ENCODE peak calls at places on chromosomes 13 and 19, in four cellular contexts. V is transverse colon, K is body of pancreas, L is GM12891. S is an unnamed sample.

GRCh38 chr13:105016266-105016665 is 1519.2 kb downstream of the EFNB2 start:
- DNase-seq in V (no peak), K (no peak), L (no peak), S (no peak)

GRCh38 chr13:33051632-33052031 is 35.4 kb downstream of the KL start:
- DNase-seq in V (no peak), K (no peak), L (no peak), S (no peak)

GRCh38 chr19:57068921-57069697 is 50.7 kb upstream of the USP29 start:
- DNase-seq in V (no peak), K (peak), L (no peak), S (peak)

GRCh38 chr19:44969437-44969836 is 14.3 kb downstream of the CLPTM1 start:
- DNase-seq in V (no peak), K (no peak), L (no peak), S (no peak)

GRCh38 chr19:3366761-3367571 is 583 bp downstream of the NFIC start:
- DNase-seq in V (peak), K (peak), L (no peak), S (no peak)

GRCh38 chr13:35086667-35087066 is 144.6 kb downstream of the NBEA start:
- DNase-seq in V (no peak), K (no peak), L (no peak), S (no peak)

GRCh38 chr13:90696656-90697055 is 650.8 kb upstream of the MIR17HG start:
- DNase-seq in V (no peak), K (no peak), L (no peak), S (no peak)

GRCh38 chr19:13459351-13459750 is 46.9 kb downstream of the CACNA1A start:
- DNase-seq in V (no peak), K (no peak), L (no peak), S (no peak)

GRCh38 chr13:106432636-106433035 is 102.8 kb downstream of the EFNB2 start:
- DNase-seq in V (no peak), K (no peak), L (no peak), S (no peak)

GRCh38 chr13:65856464-65856863 is 1373.7 kb downstream of the PCDH9 start:
- DNase-seq in V (no peak), K (no peak), L (no peak), S (no peak)

GRCh38 chr19:36152061-36152885 is at the start of gene COX7A1:
- DNase-seq in V (peak), K (peak), L (no peak), S (no peak)

GRCh38 chr13:43441916-43442315 is 344.9 kb downstream of the ENOX1 start:
- DNase-seq in V (no peak), K (no peak), L (no peak), S (no peak)

GRCh38 chr13:47287291-47287751 is 390.5 kb upstream of the HTR2A start:
- DNase-seq in V (no peak), K (no peak), L (no peak), S (no peak)

GRCh38 chr13:84896128-84896527 is 903.1 kb downstream of the SLITRK6 start:
- DNase-seq in V (peak), K (peak), L (peak), S (peak)

GRCh38 chr13:95300625-95301134 is 571 bp downstream of the ABCC4 start:
- DNase-seq in V (peak), K (peak), L (peak), S (peak)

GRCh38 chr19:38317104-38317612 is 1.4 kb upstream of the YIF1B start:
- DNase-seq in V (no peak), K (peak), L (no peak), S (peak)

GRCh38 chr19:7645656-7646425 is 8.9 kb downstream of the STXBP2 start:
- DNase-seq in V (no peak), K (no peak), L (no peak), S (no peak)
- TF ChIP-seq POLR2A in V (no peak), K (no peak), L (no peak), S (no peak)

GRCh38 chr13:22931576-22931975 is 249.2 kb upstream of the SGCG start:
- DNase-seq in V (no peak), K (no peak), L (no peak), S (no peak)

GRCh38 chr13:22929391-22930126 is 251.2 kb upstream of the SGCG start:
- DNase-seq in V (no peak), K (no peak), L (no peak), S (no peak)

GRCh38 chr13:22927008-22927393 is 253.8 kb upstream of the SGCG start:
- DNase-seq in V (no peak), K (no peak), L (peak), S (no peak)

GRCh38 chr13:22926176-22927007 is 254.4 kb upstream of the SGCG start:
- DNase-seq in V (peak), K (peak), L (peak), S (peak)
- TF ChIP-seq POLR2A in V (no peak), K (peak), L (no peak), S (no peak)

DNA sequence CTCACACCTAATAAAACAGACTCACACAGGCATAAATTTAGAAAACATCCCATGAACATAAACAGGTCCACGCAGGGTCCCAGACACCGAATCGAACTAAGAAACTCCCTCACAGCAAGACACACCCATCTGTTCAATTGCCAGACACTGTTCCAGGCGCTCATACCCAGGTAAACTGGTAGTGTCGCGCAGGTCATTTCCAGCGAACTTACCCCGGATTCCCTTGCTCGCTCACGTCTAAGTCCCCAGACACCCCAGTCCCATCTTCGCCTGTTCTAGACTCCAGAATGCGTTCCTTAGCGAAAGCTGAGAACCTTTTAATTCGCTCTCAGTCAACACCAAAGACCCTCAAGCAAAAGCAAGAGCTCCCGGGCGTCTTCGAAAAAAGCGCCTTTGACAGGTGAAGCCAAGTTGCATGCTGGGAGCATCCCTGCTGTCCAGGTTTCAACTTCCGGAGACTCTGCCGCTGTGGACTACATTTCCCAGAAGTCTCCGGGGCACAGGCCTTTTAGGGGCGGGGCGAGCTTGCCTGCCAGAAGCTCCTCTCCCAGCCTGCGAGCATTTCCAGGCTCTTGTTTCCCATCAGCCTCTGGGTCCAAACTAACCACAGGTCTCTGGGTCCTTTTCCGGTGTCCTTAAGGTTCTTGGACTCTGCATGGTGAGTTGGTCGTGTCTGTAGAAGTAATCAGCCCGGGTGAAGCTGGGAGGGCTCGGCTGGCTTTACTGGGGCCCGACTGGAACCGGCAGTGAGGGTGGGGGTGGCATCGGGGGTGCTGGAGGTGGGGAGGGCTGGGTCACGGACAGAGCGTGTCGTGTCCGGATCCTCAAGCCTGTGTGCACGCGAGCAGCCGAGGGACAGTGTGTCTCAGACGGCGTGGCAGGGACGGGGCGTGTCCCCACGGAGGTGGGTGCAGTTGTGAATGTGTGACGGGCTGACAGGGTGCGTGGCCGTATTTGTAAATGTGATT is at the start of gene ZNF283:
- DNase-seq in V (peak), K (peak), L (peak), S (peak)
- TF ChIP-seq POLR2A in V (no peak), K (peak), L (no peak), S (no peak)

GRCh38 chr19:49809155-49809986 is 3.7 kb downstream of the FUZ start:
- DNase-seq in V (peak), K (peak), L (no peak), S (peak)
- TF ChIP-seq POLR2A in V (peak), K (peak), L (no peak), S (peak)

GRCh38 chr19:55667511-55667910 is 7.5 kb upstream of the EPN1 start:
- DNase-seq in V (no peak), K (no peak), L (no peak), S (no peak)

GRCh38 chr19:55666343-55667005 is 8.6 kb upstream of the EPN1 start:
- DNase-seq in V (no peak), K (no peak), L (no peak), S (no peak)

GRCh38 chr19:55667006-55667381 is 8.0 kb upstream of the EPN1 start:
- DNase-seq in V (no peak), K (no peak), L (no peak), S (no peak)

GRCh38 chr19:55668603-55669348 is 6.2 kb upstream of the EPN1 start:
- DNase-seq in V (no peak), K (no peak), L (no peak), S (no peak)

DNA sequence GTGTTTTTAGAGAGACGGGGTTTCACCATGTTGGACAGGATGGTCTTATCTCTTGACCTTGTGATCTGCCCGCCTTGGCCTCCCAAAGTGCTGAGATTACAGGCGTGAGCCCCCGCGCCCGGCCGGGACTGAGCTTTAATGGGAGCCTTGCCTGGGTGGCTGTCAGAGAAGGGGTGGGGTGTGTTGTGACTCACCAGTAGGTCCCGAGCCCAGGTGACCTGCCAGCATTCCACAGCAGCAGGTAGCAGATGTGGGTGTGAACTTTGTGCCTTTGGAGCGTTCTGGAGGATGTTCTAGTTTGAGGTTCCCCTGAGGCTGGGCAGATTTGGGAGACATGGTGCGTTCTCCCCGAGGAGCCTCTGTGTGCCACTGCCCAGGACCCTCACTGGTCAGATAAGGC is 7.1 kb upstream of the EPN1 start:
- DNase-seq in V (no peak), K (peak), L (no peak), S (no peak)
- TF ChIP-seq POLR2A in V (no peak), K (no peak), L (peak), S (no peak)

GRCh38 chr19:1239796-1240737 is 1.5 kb upstream of the ATP5F1D start:
- DNase-seq in V (peak), K (peak), L (peak), S (peak)
- TF ChIP-seq POLR2A in V (no peak), K (no peak), L (no peak), S (no peak)

GRCh38 chr19:47312366-47313006 is 2.8 kb downstream of the C5AR1 start:
- DNase-seq in V (no peak), K (no peak), L (no peak), S (no peak)

GRCh38 chr19:47310819-47311218 is 1.2 kb downstream of the C5AR1 start:
- DNase-seq in V (no peak), K (peak), L (no peak), S (peak)

GRCh38 chr19:47309038-47309437 is 623 bp upstream of the C5AR1 start:
- DNase-seq in V (no peak), K (no peak), L (no peak), S (no peak)

GRCh38 chr19:47310323-47310722 is 662 bp downstream of the C5AR1 start:
- DNase-seq in V (no peak), K (no peak), L (no peak), S (no peak)

DNA sequence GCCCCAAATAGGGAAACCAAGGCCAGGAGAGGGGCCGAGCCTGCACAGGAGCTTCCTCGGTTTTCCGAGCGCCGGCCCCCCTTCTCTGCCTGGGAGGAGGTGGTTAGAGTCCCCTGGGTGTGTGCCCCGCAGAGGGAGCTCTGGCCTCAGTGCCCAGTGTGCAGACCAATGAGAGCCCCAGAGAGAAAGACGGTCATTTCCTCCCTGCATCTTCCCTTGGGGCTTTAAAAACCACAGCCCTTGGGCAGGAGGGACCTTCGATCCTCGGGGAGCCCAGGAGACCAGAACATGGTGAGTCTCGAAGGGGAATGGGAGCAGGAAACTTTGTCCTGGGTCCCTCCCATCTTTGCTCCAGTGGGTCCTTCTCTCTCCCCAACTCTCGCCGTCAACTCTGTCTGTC is at the start of gene C5AR1:
- DNase-seq in V (peak), K (peak), L (no peak), S (peak)
- TF ChIP-seq POLR2A in V (no peak), K (peak), L (no peak), S (no peak)

DNA sequence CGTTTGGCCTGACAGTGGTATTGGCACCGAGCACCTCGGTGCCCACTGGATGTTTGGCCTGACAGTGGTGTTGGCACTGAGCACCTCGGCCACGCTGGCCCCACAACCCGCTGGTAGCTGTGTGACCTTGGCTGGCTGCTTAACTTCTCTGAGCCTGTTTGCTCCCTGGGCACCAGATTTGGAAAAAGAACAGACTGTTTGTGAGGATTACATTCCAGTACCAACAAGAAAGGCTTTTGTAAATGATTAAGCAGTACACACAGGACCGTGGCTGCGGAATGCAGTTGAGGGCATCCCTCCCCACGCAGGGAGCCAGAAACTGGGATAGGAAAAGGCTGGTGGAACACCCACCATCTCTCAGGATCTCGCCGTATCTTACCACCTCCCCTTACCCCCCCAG is 31.9 kb downstream of the SLC25A42 start:
- DNase-seq in V (no peak), K (no peak), L (no peak), S (no peak)
- TF ChIP-seq POLR2A in V (no peak), K (no peak), L (no peak), S (no peak)

GRCh38 chr13:52447815-52448552 is 2.5 kb downstream of the VPS36 start:
- DNase-seq in V (no peak), K (no peak), L (no peak), S (no peak)

GRCh38 chr13:52452470-52452869 is 2.0 kb upstream of the VPS36 start:
- DNase-seq in V (no peak), K (no peak), L (no peak), S (no peak)

GRCh38 chr13:52449323-52450011 is 967 bp downstream of the VPS36 start:
- DNase-seq in V (no peak), K (no peak), L (no peak), S (peak)

GRCh38 chr13:52450793-52451116 is 321 bp upstream of the VPS36 start:
- DNase-seq in V (no peak), K (no peak), L (no peak), S (no peak)

GRCh38 chr13:52450012-52450792 is at the start of gene VPS36:
- DNase-seq in V (peak), K (peak), L (peak), S (peak)
- TF ChIP-seq POLR2A in V (peak), K (peak), L (peak), S (peak)

GRCh38 chr19:7372810-7373209 is 24.1 kb downstream of the ARHGEF18 start:
- DNase-seq in V (no peak), K (no peak), L (no peak), S (no peak)

GRCh38 chr19:7376151-7376852 is 27.6 kb downstream of the ARHGEF18 start:
- DNase-seq in V (no peak), K (no peak), L (no peak), S (no peak)

GRCh38 chr19:7370546-7370945 is 21.8 kb downstream of the ARHGEF18 start:
- DNase-seq in V (no peak), K (no peak), L (no peak), S (no peak)

GRCh38 chr19:7371001-7371400 is 22.3 kb downstream of the ARHGEF18 start:
- DNase-seq in V (no peak), K (no peak), L (no peak), S (no peak)

DNA sequence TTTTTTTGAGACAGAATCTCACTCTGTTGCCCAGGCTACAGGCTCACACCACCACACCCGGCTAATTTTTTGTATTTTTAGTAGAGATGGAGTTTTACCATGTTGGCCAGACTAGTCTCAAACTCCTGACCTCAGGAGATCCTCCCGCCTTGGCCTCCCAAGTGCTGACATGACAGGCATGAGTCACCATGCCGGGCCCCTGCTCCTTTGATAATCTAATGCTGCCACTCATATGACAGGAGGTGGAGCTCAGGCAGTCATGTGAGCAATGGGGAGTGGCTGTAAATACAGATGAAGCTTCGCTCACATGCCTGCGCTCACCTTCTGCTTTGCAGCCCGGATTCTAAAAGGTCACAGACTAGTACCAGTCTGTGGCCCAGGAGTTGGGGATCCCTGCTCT is 25.1 kb downstream of the ARHGEF18 start:
- DNase-seq in V (peak), K (no peak), L (no peak), S (peak)
- TF ChIP-seq POLR2A in V (no peak), K (no peak), L (no peak), S (no peak)